ENCODE peak calls at places on chromosomes 5 and 9, in four cellular contexts. P is AG09319, S is right lobe of liver, K is astrocyte. O is an unnamed sample.

GRCh38 chr5:96335873-96336272 is 97.2 kb downstream of the PCSK1 start:
- DNase-seq in S (no peak), P (no peak), K (no peak), O (no peak)

GRCh38 chr5:84961193-84961592 is 576.5 kb upstream of the EDIL3 start:
- DNase-seq in K (no peak), P (no peak), S (no peak), O (no peak)

GRCh38 chr5:160269017-160269416 is 39.7 kb downstream of the FABP6 start:
- DNase-seq in S (peak), P (peak), K (peak), O (no peak)

GRCh38 chr9:20253635-20254034 is 368.7 kb downstream of the MLLT3 start:
- DNase-seq in S (no peak), P (no peak), K (no peak), O (no peak)

GRCh38 chr9:15243086-15243485 is 63.9 kb downstream of the TTC39B start:
- DNase-seq in P (no peak), K (peak), S (no peak), O (no peak)

GRCh38 chr5:126443374-126443851 is 20.2 kb downstream of the GRAMD2B start:
- DNase-seq in S (no peak), K (no peak), P (no peak), O (no peak)

GRCh38 chr5:61744690-61745619 is 412.9 kb downstream of the ZSWIM6 start:
- DNase-seq in P (no peak), K (no peak), S (no peak), O (no peak)

GRCh38 chr5:9265391-9266287 is 280.2 kb downstream of the SEMA5A start:
- DNase-seq in S (no peak), K (peak), P (peak), O (peak)

GRCh38 chr9:3906437-3907213 is 380.8 kb upstream of the RFX3 start:
- DNase-seq in S (no peak), P (peak), K (peak), O (peak)

GRCh38 chr5:5628866-5629265 is 206.4 kb downstream of the ICE1 start:
- DNase-seq in S (no peak), P (no peak), K (no peak), O (no peak)

GRCh38 chr5:16467363-16468219 is 2.0 kb upstream of the ZNF622 start:
- DNase-seq in P (no peak), S (no peak), K (peak), O (no peak)

GRCh38 chr5:94849324-94849723 is 230.9 kb downstream of the SLF1 start:
- DNase-seq in K (no peak), P (no peak), S (no peak), O (no peak)

GRCh38 chr9:104911029-104911607 is 16.8 kb downstream of the ABCA1 start:
- DNase-seq in S (no peak), P (no peak), K (peak), O (no peak)

GRCh38 chr9:115691097-115691496 is 462.5 kb upstream of the PAPPA start:
- DNase-seq in P (peak), K (peak), S (no peak), O (peak)

GRCh38 chr9:94603259-94603776 is 9.7 kb upstream of the FBP2 start:
- DNase-seq in S (peak), K (peak), P (no peak), O (no peak)

GRCh38 chr5:33261305-33261704 is 179.5 kb upstream of the TARS1 start:
- DNase-seq in P (no peak), S (no peak), K (peak), O (peak)

GRCh38 chr9:106632621-106633020 is 230.3 kb upstream of the ZNF462 start:
- DNase-seq in P (no peak), S (no peak), K (no peak), O (no peak)

GRCh38 chr9:69137311-69137710 is 36.8 kb upstream of the TJP2 start:
- DNase-seq in K (no peak), S (no peak), P (no peak), O (no peak)

GRCh38 chr5:541888-542692 is 17.8 kb upstream of the SLC9A3 start:
- DNase-seq in S (peak), K (no peak), P (no peak), O (no peak)

GRCh38 chr9:119758990-119759389 is 389.8 kb upstream of the BRINP1 start:
- DNase-seq in K (no peak), P (no peak), S (no peak), O (no peak)

GRCh38 chr5:15645776-15646175 is 145.8 kb downstream of the FBXL7 start:
- DNase-seq in S (no peak), K (peak), P (no peak), O (no peak)

GRCh38 chr9:3467593-3468219 is 58.1 kb downstream of the RFX3 start:
- DNase-seq in P (peak), K (peak), S (peak), O (peak)

GRCh38 chr5:138725153-138725884 is 27.9 kb upstream of the CTNNA1 start:
- DNase-seq in K (peak), S (no peak), P (no peak), O (no peak)

GRCh38 chr5:178899289-178899688 is 3.6 kb downstream of the ZFP2 start:
- DNase-seq in P (no peak), S (no peak), K (no peak), O (no peak)

GRCh38 chr9:75147638-75148037 is 59.3 kb downstream of the OSTF1 start:
- DNase-seq in P (no peak), K (peak), S (no peak), O (no peak)

GRCh38 chr5:142783601-142784291 is 13.6 kb downstream of the ARHGAP26 start:
- DNase-seq in S (no peak), P (no peak), K (no peak), O (no peak)

GRCh38 chr9:117250610-117251215 is 164.1 kb downstream of the ASTN2 start:
- DNase-seq in K (no peak), S (no peak), P (no peak), O (no peak)

GRCh38 chr9:111963995-111964394 is 67.4 kb downstream of the UGCG start:
- DNase-seq in P (no peak), S (no peak), K (no peak), O (no peak)

GRCh38 chr5:40939753-40940152 is 30.5 kb downstream of the C7 start:
- DNase-seq in K (no peak), S (no peak), P (no peak), O (no peak)

GRCh38 chr9:137077010-137077747 is at the start of gene UAP1L1:
- DNase-seq in P (no peak), S (peak), K (peak), O (no peak)

GRCh38 chr5:57976506-57976905 is 483.4 kb downstream of the PLK2 start:
- DNase-seq in P (no peak), S (no peak), K (no peak), O (no peak)

GRCh38 chr9:87973122-87973521 is 1.2 kb downstream of the CDK20 start:
- DNase-seq in S (no peak), P (no peak), K (no peak), O (no peak)

GRCh38 chr5:77024490-77024889 is 5.7 kb upstream of the AGGF1 start:
- DNase-seq in S (no peak), P (no peak), K (no peak), O (no peak)

DNA sequence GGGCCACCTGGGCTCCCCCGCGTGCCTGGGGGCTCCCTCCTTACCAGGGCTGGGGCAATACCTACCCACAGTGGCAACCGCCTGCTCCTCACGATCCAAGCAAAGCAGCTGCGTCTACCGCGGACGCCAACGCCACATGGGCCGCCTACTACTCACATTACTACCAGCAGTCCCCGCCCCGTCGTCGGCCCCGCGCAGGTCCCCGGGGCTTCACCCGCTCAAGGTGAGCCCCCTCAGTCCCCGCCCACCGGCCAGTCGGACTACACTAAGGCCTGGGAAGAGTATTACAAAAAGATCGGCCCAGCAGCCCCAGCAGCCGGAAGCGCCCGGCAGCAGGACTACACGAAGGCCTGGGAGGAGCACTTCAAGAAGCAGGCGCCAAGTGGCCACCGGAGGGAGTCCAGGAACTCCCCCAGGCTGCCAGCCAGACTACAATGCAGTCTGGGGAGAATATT is 106.0 kb upstream of the MTAP start:
- DNase-seq in P (no peak), K (no peak), S (peak), O (no peak)
- TF ChIP-seq CTCF in P (no peak), K (no peak), S (no peak), O (no peak)

GRCh38 chr9:135974220-135974573 is 13.0 kb upstream of the UBAC1 start:
- DNase-seq in K (no peak), P (no peak), S (no peak), O (no peak)
- TF ChIP-seq CTCF in K (no peak), P (no peak), S (no peak), O (no peak)

GRCh38 chr9:38368731-38369130 is 23.8 kb upstream of the ALDH1B1 start:
- DNase-seq in S (no peak), P (no peak), K (no peak), O (no peak)
- TF ChIP-seq CTCF in S (no peak), P (no peak), K (no peak), O (no peak)

DNA sequence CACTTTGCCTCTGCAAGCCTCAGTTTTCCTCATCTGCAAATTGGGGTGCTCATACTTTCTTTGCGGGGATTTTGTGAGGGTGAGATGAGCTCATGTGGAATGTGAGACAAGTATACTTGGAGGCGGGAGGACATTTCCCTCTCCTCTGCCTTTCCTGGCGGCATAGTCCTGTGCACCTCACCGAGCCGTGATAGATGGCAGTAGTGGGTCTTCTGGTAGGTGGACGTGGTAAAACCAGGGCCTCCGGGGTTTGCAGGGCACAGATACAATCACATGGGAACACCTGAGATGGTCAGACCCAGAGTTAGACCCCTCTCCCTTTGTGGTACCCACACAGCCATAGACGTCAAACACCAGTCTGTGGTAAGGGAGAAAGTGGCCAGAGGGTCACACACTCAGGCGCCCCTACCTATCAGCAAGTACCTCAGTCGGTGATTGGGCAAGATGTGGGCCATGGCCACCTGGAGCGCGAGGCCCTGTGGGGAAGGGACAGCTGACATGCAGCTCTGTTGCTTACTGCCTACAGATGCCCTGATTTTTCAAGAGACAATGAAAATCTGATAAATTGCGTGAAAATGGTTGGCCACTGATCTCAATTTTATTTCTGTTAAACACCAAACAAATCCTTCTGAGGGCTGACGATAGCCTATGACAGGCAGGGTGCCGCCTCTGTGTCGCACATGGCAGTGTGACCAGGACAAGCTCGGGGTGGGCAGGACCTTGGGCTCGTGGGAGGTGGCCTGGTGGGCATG is 9.9 kb downstream of the ERGIC1 start:
- DNase-seq in K (no peak), P (no peak), S (no peak), O (no peak)
- TF ChIP-seq CTCF in K (no peak), P (no peak), S (no peak), O (no peak)

GRCh38 chr9:8693147-8693921 is 893.8 kb upstream of the DMAC1 start:
- DNase-seq in K (no peak), S (no peak), P (no peak), O (no peak)
- TF ChIP-seq CTCF in K (no peak), S (no peak), P (no peak), O (no peak)

GRCh38 chr5:72109625-72110024 is 2.4 kb downstream of the MAP1B start:
- DNase-seq in P (no peak), S (no peak), K (peak), O (no peak)
- TF ChIP-seq CTCF in P (no peak), S (no peak), K (no peak), O (peak)